ENCODE peak calls at places on chromosome 14, in five cellular contexts. J is GM23248, T is cardiac muscle cell, M is psoas muscle, R is IMR-90. K is an unnamed sample. For H3K36me3, H3K9me3 and H3K4me1, the result is how much of the 10 kb centered on the place peaks cover.

GRCh38 chr14:25041898-25042297 is 8.0 kb downstream of the STXBP6 start:
- DNase-seq in J (no peak), T (no peak), M (no peak), R (no peak), K (no peak)

GRCh38 chr14:101506211-101506920 is 54.9 kb upstream of the DIO3 start:
- DNase-seq in J (no peak), T (no peak), M (no peak), R (no peak), K (peak)

GRCh38 chr14:74241611-74242005 is 2.4 kb downstream of the VSX2 start:
- DNase-seq in J (no peak), T (no peak), M (no peak), R (no peak), K (no peak)

GRCh38 chr14:75289840-75290388 is 11.3 kb downstream of the FOS start:
- DNase-seq in J (no peak), T (no peak), M (no peak), R (no peak), K (no peak)

GRCh38 chr14:34715108-34715863 is 893 bp upstream of the CFL2 start:
- DNase-seq in J (peak), T (no peak), M (no peak), R (no peak), K (no peak)

GRCh38 chr14:25400607-25401206 is 350.8 kb upstream of the STXBP6 start:
- DNase-seq in J (peak), T (peak), M (no peak), R (peak), K (no peak)

GRCh38 chr14:32623300-32624093 is 294.4 kb downstream of the AKAP6 start:
- DNase-seq in J (peak), T (peak), M (no peak), R (peak), K (no peak)

GRCh38 chr14:100440207-100440631 is 117.1 kb downstream of the SLC25A47 start:
- DNase-seq in J (peak), T (peak), M (peak), R (peak), K (no peak)

GRCh38 chr14:29216774-29217232 is 450.2 kb downstream of the FOXG1 start:
- DNase-seq in J (peak), T (no peak), M (no peak), R (no peak), K (no peak)

GRCh38 chr14:92677955-92678354 is 70.5 kb downstream of the LGMN start:
- DNase-seq in J (no peak), T (no peak), M (no peak), R (no peak), K (no peak)

GRCh38 chr14:92677087-92677668 is 71.2 kb downstream of the LGMN start:
- DNase-seq in J (no peak), T (peak), M (no peak), R (no peak), K (no peak)

GRCh38 chr14:92675421-92675820 is 73.0 kb downstream of the LGMN start:
- DNase-seq in J (no peak), T (no peak), M (no peak), R (no peak), K (no peak)

GRCh38 chr14:92676031-92676430 is 72.4 kb downstream of the LGMN start:
- DNase-seq in J (no peak), T (no peak), M (no peak), R (no peak), K (no peak)

DNA sequence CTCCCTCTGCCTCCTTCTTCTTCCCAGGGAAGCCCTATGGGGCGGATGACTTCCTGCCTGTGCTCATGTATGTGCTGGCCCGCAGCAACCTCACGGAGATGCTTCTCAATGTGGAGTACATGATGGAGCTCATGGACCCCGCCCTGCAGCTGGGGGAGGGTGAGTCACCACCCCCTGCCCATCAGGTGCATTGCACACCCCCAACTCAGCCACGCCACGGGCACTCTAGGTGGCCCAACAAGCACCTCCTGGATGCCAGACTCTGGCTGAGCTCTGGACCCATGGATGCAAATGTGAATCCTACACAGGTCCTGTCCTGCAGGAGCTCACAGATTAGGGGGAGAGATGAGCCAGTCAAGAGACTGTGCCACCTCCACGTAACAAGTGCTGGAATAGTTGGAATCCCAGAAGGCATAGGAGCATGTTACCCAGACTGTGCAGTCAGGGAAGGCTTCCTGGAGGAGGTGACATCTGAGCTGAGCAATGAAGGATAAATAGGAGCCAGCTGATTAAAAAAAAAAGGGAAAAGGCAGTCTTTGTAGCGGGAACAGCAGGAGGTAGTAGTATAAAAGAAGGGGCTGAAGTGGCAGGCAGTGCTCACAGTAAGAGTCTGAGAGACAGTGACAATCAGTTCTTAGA is 71.9 kb downstream of the LGMN start:
- DNase-seq in J (no peak), T (no peak), M (no peak), R (no peak), K (no peak)
- H3K36me3 ChIP-seq in J (under half), T (under half), M (under half), R (under half), K (half or more)

GRCh38 chr14:66572836-66573235 is 64.9 kb downstream of the GPHN start:
- DNase-seq in J (no peak), T (peak), M (no peak), R (no peak), K (no peak)
- H3K9me3 ChIP-seq in J (under half), T (under half), M (under half), R (under half), K (under half)

DNA sequence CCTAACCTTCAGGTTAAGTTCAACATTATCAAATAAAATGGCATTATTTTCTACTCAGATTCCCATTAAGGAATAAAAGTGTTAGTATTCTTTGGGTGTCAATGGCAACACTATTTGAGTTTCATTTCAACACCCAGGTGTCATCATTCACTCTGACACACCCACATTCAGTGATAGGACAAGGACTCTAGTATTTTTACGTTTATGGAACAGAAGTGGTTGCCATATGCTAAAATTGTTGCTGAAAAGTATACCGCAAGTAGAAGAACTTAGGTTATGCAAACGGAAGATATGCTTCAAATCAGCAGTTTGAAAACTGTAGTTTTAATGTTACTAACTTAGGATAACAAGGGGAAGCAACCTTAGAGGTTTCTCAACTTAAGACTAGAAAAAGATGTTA is 20.0 kb upstream of the SGPP1 start:
- DNase-seq in J (no peak), T (no peak), M (no peak), R (no peak), K (no peak)
- H3K4me1 ChIP-seq in J (under half), T (under half), M (under half), R (under half), K (under half)

GRCh38 chr14:54475187-54475881 is 13.4 kb downstream of the GMFB start:
- DNase-seq in J (peak), T (peak), M (no peak), R (peak), K (no peak)
- H3K36me3 ChIP-seq in J (under half), T (under half), M (under half), R (under half), K (under half)

DNA sequence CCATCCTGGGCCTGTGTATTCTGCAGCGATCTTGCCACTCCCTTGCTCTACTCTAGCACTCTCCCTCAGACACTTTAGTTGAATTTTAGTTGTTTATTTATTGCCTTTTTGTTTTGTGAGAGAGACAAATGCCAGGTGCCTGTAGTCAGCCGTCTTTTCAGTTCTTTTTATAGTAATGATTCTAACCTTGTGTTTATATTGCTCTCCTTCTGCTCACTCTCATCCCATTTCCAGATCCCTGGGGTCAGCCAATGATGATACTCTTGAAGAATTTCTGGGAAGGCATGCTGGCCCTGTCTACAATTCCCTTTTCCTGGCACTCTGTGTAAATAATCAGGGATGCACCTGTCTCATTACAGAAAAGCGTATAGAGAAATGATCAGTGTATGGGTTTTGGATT is 334.1 kb upstream of the MIS18BP1 start:
- DNase-seq in J (no peak), T (no peak), M (no peak), R (no peak), K (no peak)
- H3K9me3 ChIP-seq in J (under half), T (under half), M (under half), R (under half), K (under half)

DNA sequence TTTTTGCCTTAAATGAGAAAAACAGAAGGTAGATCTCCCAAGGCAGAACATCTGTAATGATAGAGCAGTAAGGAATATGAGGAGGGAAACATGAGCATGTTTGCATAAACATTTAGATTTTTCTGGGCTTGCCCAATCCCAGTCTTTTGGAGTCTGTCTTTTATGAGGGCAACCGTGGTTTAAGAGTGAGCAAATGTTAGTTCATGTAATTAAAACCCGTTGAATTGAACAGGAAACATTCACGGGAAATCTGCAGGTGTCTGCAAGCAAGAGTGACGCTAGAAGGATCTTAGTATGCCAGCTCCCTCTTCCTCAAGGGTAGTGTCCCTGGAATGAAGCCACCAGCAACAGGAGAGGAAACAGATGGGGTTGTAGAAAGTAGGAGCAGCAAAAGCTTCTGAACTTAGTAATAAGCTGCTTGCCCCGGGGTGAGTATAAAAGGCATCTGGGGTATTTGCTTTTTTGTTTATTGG is 79.4 kb downstream of the ARF6 start:
- DNase-seq in J (peak), T (peak), M (no peak), R (peak), K (no peak)
- H3K4me1 ChIP-seq in J (half or more), T (under half), M (under half), R (under half), K (under half)

GRCh38 chr14:64423987-64424386 is 35.8 kb downstream of the MTHFD1 start:
- DNase-seq in J (peak), T (peak), M (no peak), R (peak), K (no peak)
- H3K36me3 ChIP-seq in J (under half), T (under half), M (under half), R (under half), K (half or more)

DNA sequence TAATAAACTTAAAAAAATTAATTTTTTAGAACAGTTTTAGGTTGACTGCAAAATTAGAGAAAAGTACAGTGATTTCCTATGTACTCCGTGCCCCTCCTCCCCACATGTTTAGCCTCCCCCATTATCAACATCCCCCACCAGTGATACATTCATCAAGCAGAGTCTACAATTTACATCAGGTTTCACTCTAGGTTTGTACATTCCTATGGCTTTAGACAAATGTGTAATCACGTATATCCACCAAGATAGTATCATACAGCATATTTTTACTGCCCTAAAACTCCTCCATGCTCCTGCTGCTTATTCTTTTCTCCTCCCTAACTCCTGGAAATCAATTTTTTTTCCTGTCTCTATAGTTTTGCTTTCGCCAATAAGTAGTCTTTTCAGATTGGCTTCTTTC is 438.7 kb downstream of the LRFN5 start:
- DNase-seq in J (no peak), T (no peak), M (no peak), R (peak), K (no peak)
- H3K9me3 ChIP-seq in J (under half), T (under half), M (under half), R (under half), K (under half)